ENCODE peak calls at places on chromosome 2, in six cellular contexts. G is MG63, C is PC-9, T is heart right ventricle, P is tibial nerve, S is fibroblast of pulmonary artery. M is an unnamed sample.

GRCh38 chr2:154912215-154912614 is 213.7 kb downstream of the KCNJ3 start:
- DNase-seq in G (no peak), C (no peak), T (no peak), P (no peak), S (no peak), M (no peak)

GRCh38 chr2:16149349-16150243 is 209.2 kb downstream of the MYCN start:
- DNase-seq in G (no peak), C (no peak), T (no peak), P (peak), S (no peak), M (no peak)

GRCh38 chr2:96506907-96507240 is 1.7 kb upstream of the NEURL3 start:
- DNase-seq in G (no peak), C (no peak), T (no peak), P (no peak), S (no peak), M (no peak)

GRCh38 chr2:238928520-238929241 is 80.8 kb downstream of the TWIST2 start:
- DNase-seq in G (no peak), C (no peak), T (no peak), P (no peak), S (no peak), M (no peak)

GRCh38 chr2:173590278-173590811 is 235.7 kb downstream of the CDCA7 start:
- DNase-seq in G (peak), C (peak), T (peak), P (peak), S (peak), M (peak)

GRCh38 chr2:219632758-219633101 is 5.3 kb downstream of the SLC4A3 start:
- DNase-seq in G (no peak), C (no peak), T (peak), P (no peak), S (no peak), M (no peak)

GRCh38 chr2:120709608-120710041 is 26.0 kb upstream of the GLI2 start:
- DNase-seq in G (no peak), C (no peak), T (no peak), P (peak), S (no peak), M (no peak)

GRCh38 chr2:96251721-96252292 is 14.0 kb downstream of the TMEM127 start:
- DNase-seq in G (peak), C (peak), T (peak), P (peak), S (peak), M (peak)

GRCh38 chr2:216584112-216584511 is 49.1 kb upstream of the IGFBP2 start:
- DNase-seq in G (no peak), C (no peak), T (no peak), P (no peak), S (no peak), M (no peak)

GRCh38 chr2:60549250-60550150 is 4.0 kb downstream of the BCL11A start:
- DNase-seq in G (no peak), C (no peak), T (no peak), P (no peak), S (no peak), M (no peak)

GRCh38 chr2:134431837-134432437 is 178.1 kb downstream of the MGAT5 start:
- DNase-seq in G (no peak), C (peak), T (no peak), P (no peak), S (peak), M (peak)

GRCh38 chr2:238278626-238279323 is 9.6 kb downstream of the PER2 start:
- DNase-seq in G (no peak), C (no peak), T (no peak), P (no peak), S (no peak), M (no peak)

GRCh38 chr2:216292886-216293291 is 79.4 kb downstream of the MARCHF4 start:
- DNase-seq in G (peak), C (no peak), T (no peak), P (no peak), S (peak), M (no peak)

GRCh38 chr2:160878622-160879021 is 281.6 kb upstream of the TANK start:
- DNase-seq in G (no peak), C (no peak), T (no peak), P (no peak), S (peak), M (peak)

GRCh38 chr2:33133436-33133835 is 186.7 kb downstream of the LTBP1 start:
- DNase-seq in G (no peak), C (no peak), T (peak), P (no peak), S (no peak), M (peak)

GRCh38 chr2:149422337-149422990 is 92.1 kb downstream of the LYPD6 start:
- DNase-seq in G (peak), C (peak), T (no peak), P (no peak), S (peak), M (peak)

GRCh38 chr2:109591236-109591635 is 22.5 kb downstream of the SEPTIN10 start:
- DNase-seq in G (no peak), C (no peak), T (no peak), P (no peak), S (no peak), M (no peak)

GRCh38 chr2:102788880-102789250 is 27.0 kb downstream of the TMEM182 start:
- DNase-seq in G (no peak), C (no peak), T (peak), P (no peak), S (no peak), M (peak)

GRCh38 chr2:220277445-220277960 is 650.1 kb downstream of the SLC4A3 start:
- DNase-seq in G (peak), C (peak), T (peak), P (peak), S (peak), M (peak)

GRCh38 chr2:128449226-128450061 is 130.8 kb upstream of the HS6ST1 start:
- DNase-seq in G (no peak), C (no peak), T (no peak), P (no peak), S (no peak), M (no peak)

GRCh38 chr2:120924924-120925323 is 189.3 kb downstream of the GLI2 start:
- DNase-seq in G (no peak), C (no peak), T (no peak), P (no peak), S (no peak), M (no peak)

GRCh38 chr2:106851055-106851454 is 34.9 kb downstream of the ST6GAL2 start:
- DNase-seq in G (no peak), C (no peak), T (no peak), P (no peak), S (no peak), M (no peak)

GRCh38 chr2:48415765-48416515 is 114.0 kb upstream of the STON1 start:
- DNase-seq in G (no peak), C (no peak), T (no peak), P (no peak), S (peak), M (peak)

GRCh38 chr2:101116841-101117552 is 34.2 kb downstream of the TBC1D8 start:
- DNase-seq in G (no peak), C (peak), T (no peak), P (no peak), S (no peak), M (no peak)

GRCh38 chr2:199757466-199757865 is 93.5 kb downstream of the FTCDNL1 start:
- DNase-seq in G (peak), C (no peak), T (peak), P (no peak), S (peak), M (no peak)

GRCh38 chr2:162075689-162076132 is 1.7 kb upstream of the DPP4 start:
- DNase-seq in G (peak), C (no peak), T (no peak), P (no peak), S (peak), M (peak)

GRCh38 chr2:226953206-226953605 is 117.4 kb downstream of the RHBDD1 start:
- DNase-seq in G (peak), C (no peak), T (no peak), P (peak), S (no peak), M (no peak)

GRCh38 chr2:161138429-161138828 is 21.8 kb upstream of the TANK start:
- DNase-seq in G (no peak), C (no peak), T (no peak), P (no peak), S (no peak), M (no peak)

GRCh38 chr2:161844845-161845244 is 220.6 kb downstream of the SLC4A10 start:
- DNase-seq in G (no peak), C (no peak), T (no peak), P (no peak), S (no peak), M (no peak)

GRCh38 chr2:231795525-231796327 is 9.5 kb downstream of the COPS7B start:
- DNase-seq in G (peak), C (peak), T (no peak), P (no peak), S (peak), M (peak)

DNA sequence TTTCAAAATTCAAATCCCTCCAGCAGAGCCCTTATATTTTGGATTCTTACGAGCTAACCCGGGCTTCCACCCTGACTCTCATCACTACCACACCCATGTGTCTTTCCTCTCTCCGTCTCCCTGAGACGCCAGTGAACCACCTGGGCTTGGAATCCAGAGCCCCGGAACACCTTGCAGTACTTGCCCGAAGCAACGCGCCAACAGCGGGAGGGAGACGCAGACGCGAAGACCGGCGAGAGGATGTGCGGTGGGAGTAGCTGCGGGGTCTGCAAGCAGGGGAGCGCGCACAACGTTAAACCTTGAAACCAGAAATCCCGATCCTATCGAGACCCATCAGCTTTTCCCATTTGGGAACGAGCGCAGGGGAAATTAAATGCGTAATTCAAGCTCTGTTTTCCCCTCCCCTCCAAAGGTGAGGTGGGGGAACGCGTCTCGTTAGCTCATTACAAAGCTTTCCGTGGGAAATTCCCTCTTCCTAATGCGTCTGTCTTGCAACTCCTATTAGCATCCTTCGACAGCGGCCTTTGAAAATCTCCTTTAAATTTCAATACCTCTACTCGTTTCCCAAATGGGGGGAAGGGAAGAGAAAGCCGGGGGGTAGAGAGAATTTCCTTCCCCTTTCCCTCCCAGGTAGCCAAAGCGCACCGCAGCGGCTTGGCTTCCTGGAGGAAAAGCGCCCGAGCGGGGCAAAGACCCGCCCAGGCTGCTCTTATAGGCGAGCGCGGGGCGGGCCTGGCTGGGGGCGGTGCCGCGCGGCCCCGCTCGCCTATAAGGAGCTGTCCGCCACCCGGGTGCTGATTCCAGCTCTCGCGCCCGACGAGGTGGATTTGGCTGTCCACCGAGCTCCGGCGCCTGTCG is at the start of gene CNTNAP5:
- DNase-seq in G (peak), C (no peak), T (peak), P (peak), S (peak), M (peak)
- H3K4me3 ChIP-seq in G (peak), C (no peak), T (no peak), P (no peak), S (peak), M (no peak)

DNA sequence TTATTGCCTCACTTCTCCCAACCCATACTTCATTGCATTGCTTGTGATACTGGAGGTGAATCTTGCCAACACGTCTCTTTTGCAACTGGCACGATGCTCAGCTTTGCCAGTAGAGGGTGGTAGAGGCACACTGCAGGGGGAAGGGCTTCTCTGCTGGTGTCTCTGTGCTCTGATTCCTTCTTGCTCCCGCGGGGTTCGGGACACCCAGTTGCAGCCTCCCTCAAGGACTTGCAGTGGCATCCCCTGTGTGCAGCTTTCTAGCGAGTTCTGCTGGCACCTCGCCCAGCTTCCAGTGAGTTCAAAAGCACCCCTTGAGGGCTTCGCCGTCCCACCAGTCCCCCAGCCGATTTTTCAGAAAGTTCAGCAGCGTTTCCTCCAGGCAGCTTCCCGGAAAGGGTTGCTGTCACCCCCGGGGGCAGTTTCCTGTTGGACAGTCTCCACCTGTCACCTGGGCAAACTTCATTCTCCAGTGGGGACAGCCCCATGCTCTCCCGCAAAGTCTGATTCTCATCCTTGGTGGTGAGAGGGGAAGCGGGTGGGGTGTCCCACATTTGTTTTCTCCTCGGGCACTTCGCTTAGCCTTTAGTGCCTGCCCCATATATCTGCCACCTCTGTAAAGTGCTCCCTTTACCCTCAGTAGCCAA is 35.4 kb upstream of the EN1 start:
- DNase-seq in G (peak), C (peak), T (peak), P (peak), S (peak), M (peak)
- H3K4me3 ChIP-seq in G (peak), C (no peak), T (no peak), P (peak), S (peak), M (no peak)

DNA sequence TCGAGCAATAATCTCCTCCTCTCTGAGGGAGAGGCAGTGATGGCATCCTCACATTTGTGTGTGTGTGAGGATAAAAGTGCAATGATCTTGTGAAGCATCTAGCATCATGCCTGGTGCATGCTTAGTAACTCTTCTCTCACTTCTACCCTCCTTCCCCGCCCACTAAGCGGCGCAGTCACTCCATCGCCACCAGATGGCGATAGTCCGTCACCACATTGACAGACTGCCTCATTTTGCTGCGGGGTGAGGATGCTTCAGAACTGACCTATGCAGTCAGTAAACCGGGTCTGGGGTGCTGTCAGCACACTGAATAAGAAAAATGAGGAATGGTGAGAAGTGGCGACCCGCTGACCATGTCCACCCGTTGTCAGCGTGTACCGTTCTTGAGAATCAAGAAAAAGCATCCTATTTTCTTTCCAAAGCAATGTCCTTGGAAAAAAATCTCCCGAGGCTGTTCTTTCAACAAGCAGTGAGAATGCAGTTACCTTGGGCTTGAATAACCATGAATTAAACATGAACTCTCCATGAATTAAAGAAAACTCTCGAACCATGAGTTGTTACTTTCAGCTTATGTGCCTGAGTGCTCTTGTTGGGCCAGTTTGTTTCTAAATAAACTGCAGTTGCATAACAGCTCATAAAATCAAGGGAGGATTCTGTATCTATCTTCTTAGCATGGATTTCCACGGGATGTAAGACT is 37.3 kb upstream of the TMEM177 start:
- DNase-seq in G (peak), C (peak), T (peak), P (peak), S (peak), M (peak)
- H3K4me3 ChIP-seq in G (no peak), C (no peak), T (no peak), P (no peak), S (no peak), M (no peak)

GRCh38 chr2:151979694-151980093 is 119.2 kb downstream of the CACNB4 start:
- DNase-seq in G (no peak), C (no peak), T (no peak), P (no peak), S (no peak), M (no peak)
- H3K4me3 ChIP-seq in G (no peak), C (no peak), T (no peak), P (no peak), S (no peak), M (no peak)

GRCh38 chr2:165198181-165198580 is 5.7 kb downstream of the SCN3A start:
- DNase-seq in G (no peak), C (no peak), T (no peak), P (no peak), S (no peak), M (no peak)
- H3K4me3 ChIP-seq in G (no peak), C (no peak), T (no peak), P (no peak), S (no peak), M (no peak)

DNA sequence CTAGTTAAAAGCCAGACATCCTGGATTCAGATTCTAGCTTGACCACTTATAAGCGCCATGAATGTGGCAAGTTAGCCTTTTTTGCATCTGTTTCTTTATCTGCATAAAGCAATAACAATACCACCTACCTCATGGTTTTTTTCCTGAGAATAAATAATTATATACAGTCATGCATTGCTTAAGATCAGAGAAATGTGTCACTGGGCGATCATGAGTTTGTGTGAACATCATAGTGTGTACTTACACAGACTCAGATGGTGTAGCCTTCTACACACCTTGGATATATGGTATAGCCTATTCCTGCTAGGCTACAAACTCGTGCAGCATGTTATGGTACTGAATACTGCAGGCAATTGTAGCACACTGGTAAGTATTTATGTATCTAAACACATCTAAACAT is 84.7 kb upstream of the PELI1 start:
- DNase-seq in G (no peak), C (no peak), T (no peak), P (no peak), S (no peak), M (no peak)
- H3K4me3 ChIP-seq in G (no peak), C (no peak), T (no peak), P (peak), S (no peak), M (peak)

GRCh38 chr2:203327582-203327917 is 644 bp upstream of the ABI2 start:
- DNase-seq in G (no peak), C (no peak), T (no peak), P (no peak), S (no peak), M (no peak)
- H3K4me3 ChIP-seq in G (peak), C (peak), T (peak), P (peak), S (peak), M (peak)

DNA sequence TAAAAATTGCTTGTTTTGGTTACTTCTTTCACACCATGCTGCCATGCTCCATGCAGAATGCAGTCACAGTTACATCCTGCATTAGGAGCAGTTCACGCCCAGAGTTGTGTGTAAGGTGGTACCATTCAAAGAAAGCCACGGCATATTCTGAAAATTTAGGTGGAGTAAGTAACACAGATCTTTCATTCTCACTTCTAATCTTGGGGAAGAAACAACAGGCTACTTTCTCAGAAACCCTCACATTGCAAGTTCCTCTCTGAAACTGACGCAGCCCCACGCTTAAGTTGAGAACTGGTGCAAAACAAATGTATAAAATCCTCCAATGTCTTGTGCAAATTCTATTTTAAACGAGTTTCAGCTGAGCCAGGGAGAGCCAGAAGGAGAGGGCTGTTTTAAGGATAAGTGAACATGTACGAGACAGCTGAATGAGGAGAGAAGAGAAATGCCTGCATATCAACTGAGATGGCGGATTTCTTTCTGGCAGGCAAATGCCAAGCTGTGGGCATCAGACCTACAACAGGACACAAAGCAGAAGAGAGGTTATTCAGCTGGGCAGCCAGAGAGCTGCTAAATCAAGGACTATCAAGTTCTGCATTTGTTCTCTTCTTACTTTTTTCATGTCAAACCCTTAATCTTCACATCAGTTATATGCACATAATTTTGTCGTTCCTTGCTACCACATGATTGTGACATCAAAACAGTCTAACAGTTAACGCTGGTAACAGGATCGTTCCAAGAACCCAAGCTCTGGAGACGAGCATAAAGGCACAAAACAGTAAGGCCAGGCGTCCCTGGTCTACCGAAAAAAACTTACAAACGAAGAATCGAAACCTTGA is 6.4 kb downstream of the ARL4C start:
- DNase-seq in G (no peak), C (no peak), T (no peak), P (no peak), S (no peak), M (no peak)
- H3K4me3 ChIP-seq in G (peak), C (no peak), T (no peak), P (peak), S (no peak), M (no peak)